ENCODE peak calls at places on chromosomes 3 and 15, in eight cellular contexts. U is H9; I is tibial nerve; E is IMR-90; F is stomach; W is DND-41; D is CD8-positive, alpha-beta T cell; P is thyroid gland. N is an unnamed sample.

GRCh38 chr3:187989458-187990153 is 164.4 kb upstream of the LPP start:
- DNase-seq in I (no peak), F (no peak), D (no peak), P (peak; percentile 30), E (no peak), U (peak; percentile 92), W (no peak), N (no peak)

GRCh38 chr3:181278468-181279238 is 289.1 kb upstream of the DNAJC19 start:
- DNase-seq in D (no peak), E (no peak), P (no peak), W (no peak), F (no peak), U (no peak), I (no peak), N (no peak)

GRCh38 chr15:69794643-69795461 is 302.9 kb downstream of the TLE3 start:
- DNase-seq in W (no peak), P (peak; percentile 63), F (no peak), D (peak; percentile 40), E (peak; percentile 47), I (peak; percentile 51), U (peak; percentile 22), N (no peak)

GRCh38 chr3:170107926-170108325 is 70.1 kb downstream of the GPR160 start:
- DNase-seq in U (no peak), W (no peak), P (no peak), E (no peak), D (no peak), F (no peak), I (no peak), N (no peak)

GRCh38 chr15:75171408-75171807 is 30.3 kb upstream of the C15orf39 start:
- DNase-seq in E (peak; percentile 90), I (no peak), U (no peak), D (no peak), W (peak; percentile 60), P (no peak), F (no peak), N (no peak)

GRCh38 chr3:77370413-77370812 is 330.5 kb downstream of the ROBO2 start:
- DNase-seq in W (no peak), U (no peak), E (peak; percentile 76), P (peak; percentile 8), F (no peak), I (no peak), D (no peak), N (no peak)

GRCh38 chr3:79286882-79287281 is 480.9 kb downstream of the ROBO1 start:
- DNase-seq in E (peak; percentile 63), U (no peak), F (no peak), P (no peak), D (no peak), W (no peak), I (no peak), N (no peak)

GRCh38 chr3:190323241-190323617 is 983 bp upstream of the CLDN1 start:
- DNase-seq in W (no peak), E (no peak), I (no peak), F (peak; percentile 38), D (no peak), P (no peak), U (no peak), N (no peak)

GRCh38 chr3:190618349-190619030 is 104.6 kb downstream of the IL1RAP start:
- DNase-seq in F (no peak), W (no peak), I (no peak), P (no peak), E (peak; percentile 11), U (no peak), D (no peak), N (no peak)

GRCh38 chr15:41928637-41929620 is 35.1 kb upstream of the SPTBN5 start:
- DNase-seq in W (no peak), F (peak; percentile 34), D (no peak), P (peak; percentile 45), E (no peak), U (no peak), I (no peak), N (peak; percentile 65)

GRCh38 chr3:21642433-21642832 is 108.6 kb downstream of the ZNF385D start:
- DNase-seq in F (no peak), W (no peak), D (no peak), P (no peak), U (no peak), I (no peak), E (peak; percentile 25), N (no peak)

GRCh38 chr3:182246870-182247269 is 535.1 kb downstream of the SOX2 start:
- DNase-seq in E (no peak), P (no peak), F (no peak), W (no peak), D (no peak), I (no peak), U (no peak), N (no peak)

GRCh38 chr3:124282751-124283643 is 291.1 kb upstream of the ROPN1 start:
- DNase-seq in P (no peak), D (no peak), E (peak; percentile 11), W (no peak), U (no peak), F (no peak), I (no peak), N (no peak)

GRCh38 chr3:195892105-195892354 is 16.3 kb downstream of the TNK2 start:
- DNase-seq in P (peak; percentile 83), D (no peak), U (no peak), E (no peak), F (no peak), W (no peak), I (no peak), N (peak; percentile 77)
- H3K4me1 ChIP-seq in P (peaks cover 54% of the 10 kb centered on the region), D (peaks cover 22% of the 10 kb centered on the region), U (no peaks in the 10 kb centered on the region), E (peaks cover 22% of the 10 kb centered on the region), F (peaks cover 73% of the 10 kb centered on the region), W (peaks cover 32% of the 10 kb centered on the region), I (no peaks in the 10 kb centered on the region), N (peaks cover 52% of the 10 kb centered on the region)

DNA sequence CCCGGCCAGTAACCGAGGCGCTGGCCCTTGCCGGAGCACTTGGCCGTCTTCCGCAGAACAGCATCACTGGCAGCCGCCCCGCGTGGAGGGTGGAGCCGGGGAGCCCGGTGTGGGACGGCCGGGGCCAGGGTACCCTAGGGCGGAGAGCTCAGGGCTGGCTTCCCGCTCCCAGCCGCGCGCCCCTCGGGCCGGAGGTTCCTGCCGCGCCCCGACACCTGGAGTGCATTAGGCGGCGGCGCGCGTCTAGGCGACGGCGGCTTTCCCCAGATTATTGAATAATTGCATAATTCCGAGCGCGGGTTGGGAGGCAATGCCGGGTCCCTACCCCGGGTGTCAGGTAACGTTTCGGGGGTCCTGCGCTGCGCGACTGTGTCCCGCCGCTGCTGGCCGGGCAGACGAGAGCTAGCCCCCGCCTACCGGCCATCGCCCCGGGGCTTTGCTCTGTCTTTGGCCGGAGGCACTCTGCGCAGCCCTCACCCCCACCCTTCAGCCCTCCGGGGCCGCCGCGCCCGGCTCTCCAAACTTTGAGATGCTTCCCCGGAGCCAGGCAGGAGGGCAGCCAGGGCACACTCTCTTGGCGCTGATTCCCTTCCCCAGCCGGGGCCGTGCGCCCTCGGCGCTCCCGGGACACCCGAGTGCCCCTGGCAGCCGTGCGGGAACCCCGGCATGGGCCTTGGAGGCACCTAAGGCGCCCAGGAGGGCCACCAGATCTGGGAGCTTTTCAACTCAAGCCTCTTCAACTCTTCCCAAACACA is 749 bp downstream of the ITGA11 start:
- DNase-seq in D (peak; percentile 31), I (no peak), U (peak; percentile 44), W (no peak), F (peak; percentile 17), P (peak; percentile 5), E (no peak), N (no peak)
- TF ChIP-seq CTCF in D (no peak), I (no peak), U (no peak), W (no peak), F (no peak), P (no peak), E (no peak), N (no peak)

DNA sequence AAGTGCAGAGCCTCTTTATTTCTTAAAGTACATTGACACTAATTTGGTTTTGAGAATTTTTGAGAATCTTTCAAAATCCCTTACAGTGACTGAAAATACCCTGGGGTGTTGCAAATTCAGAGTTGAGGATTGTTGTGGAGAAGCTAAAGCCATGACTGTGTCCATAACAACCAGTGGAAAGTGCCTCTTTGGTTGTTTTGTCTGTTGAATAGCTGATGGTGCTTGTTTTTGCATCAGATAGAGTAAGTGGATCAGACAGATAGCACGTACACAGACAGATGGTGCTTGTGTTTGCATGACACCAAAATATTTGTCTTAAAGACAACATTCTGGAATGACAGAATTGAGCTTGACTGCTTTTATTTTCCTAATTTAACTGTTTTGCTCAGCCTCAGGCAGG is 265.0 kb downstream of the IL20RB start:
- DNase-seq in I (no peak), F (no peak), E (no peak), P (no peak), D (no peak), W (no peak), U (no peak), N (no peak)
- H3K27ac ChIP-seq in I (no peak overlapping the region), F (no peak overlapping the region), E (no peak overlapping the region), P (no peak overlapping the region), D (no peak overlapping the region), W (no peak overlapping the region), U (no peak overlapping the region), N (no peak overlapping the region)

GRCh38 chr3:11610044-11610671 is 33.6 kb downstream of the VGLL4 start:
- DNase-seq in F (peak; percentile 41), P (no peak), W (no peak), D (no peak), I (no peak), E (peak; percentile 65), U (no peak), N (no peak)
- H3K4me1 ChIP-seq in F (peaks cover 86% of the 10 kb centered on the region), P (peaks cover 81% of the 10 kb centered on the region), W (no peaks in the 10 kb centered on the region), D (no peaks in the 10 kb centered on the region), I (no peaks in the 10 kb centered on the region), E (peaks cover 47% of the 10 kb centered on the region), U (peaks cover 9% of the 10 kb centered on the region), N (peaks cover 48% of the 10 kb centered on the region)

GRCh38 chr3:157276801-157277200 is 116.9 kb upstream of the CCNL1 start:
- DNase-seq in F (no peak), I (no peak), P (no peak), D (no peak), E (no peak), W (no peak), U (no peak), N (no peak)
- TF ChIP-seq CTCF in F (no peak), I (no peak), P (no peak), D (no peak), E (no peak), W (no peak), U (no peak), N (no peak)